ENCODE peak calls at places on chromosomes 1 and 21, in five cellular contexts. W, G, B, U and S are unnamed samples.
A peak's percentile ranks its signal among the peaks of the same experiment; 100 is the strongest.

GRCh38 chr1:157288511-157288910 is 150.3 kb upstream of the ETV3 start:
- DNase-seq in W (no peak), G (no peak), B (no peak), U (no peak), S (no peak)

GRCh38 chr21:42547001-42547905 is 33.6 kb downstream of the SLC37A1 start:
- DNase-seq in W (no peak), G (no peak), B (no peak), U (no peak), S (no peak)

GRCh38 chr1:43235451-43236121 is 34.2 kb upstream of the TMEM125 start:
- DNase-seq in W (no peak), G (peak; percentile 68), B (no peak), U (no peak), S (no peak)

GRCh38 chr1:200211157-200211556 is 183.6 kb downstream of the NR5A2 start:
- DNase-seq in W (no peak), G (no peak), B (no peak), U (no peak), S (no peak)

GRCh38 chr1:203765029-203765837 is at the start of gene LAX1:
- DNase-seq in W (no peak), G (no peak), B (no peak), U (peak; percentile 94), S (no peak)

GRCh38 chr1:17012775-17013501 is 1.2 kb upstream of the ATP13A2 start:
- DNase-seq in W (peak; percentile 45), G (no peak), B (peak; percentile 32), U (no peak), S (peak; percentile 6)

GRCh38 chr1:163168053-163168452 is 34.7 kb downstream of the RGS5 start:
- DNase-seq in W (no peak), G (no peak), B (peak; percentile 55), U (no peak), S (peak; percentile 53)

GRCh38 chr1:24438423-24438901 is 22.9 kb downstream of the NIPAL3 start:
- DNase-seq in W (no peak), G (no peak), B (no peak), U (no peak), S (no peak)

GRCh38 chr1:66354311-66354922 is 179.5 kb upstream of the SGIP1 start:
- DNase-seq in W (no peak), G (no peak), B (no peak), U (no peak), S (peak; percentile 6)

GRCh38 chr21:35925497-35925896 is 134.8 kb downstream of the SETD4 start:
- DNase-seq in W (no peak), G (no peak), B (peak; percentile 6), U (no peak), S (no peak)

GRCh38 chr1:2290171-2290578 is 62.1 kb downstream of the SKI start:
- DNase-seq in W (no peak), G (no peak), B (no peak), U (no peak), S (no peak)

GRCh38 chr1:225813250-225813964 is 3.5 kb downstream of the EPHX1 start:
- DNase-seq in W (no peak), G (peak; percentile 83), B (no peak), U (peak; percentile 12), S (no peak)

GRCh38 chr1:185808675-185809074 is 74.5 kb downstream of the HMCN1 start:
- DNase-seq in W (no peak), G (no peak), B (no peak), U (no peak), S (no peak)

GRCh38 chr21:31721381-31721780 is 10.5 kb downstream of the SCAF4 start:
- DNase-seq in W (no peak), G (no peak), B (no peak), U (no peak), S (no peak)

GRCh38 chr1:156794506-156795373 is 21.9 kb downstream of the SH2D2A start:
- DNase-seq in W (no peak), G (peak; percentile 73), B (no peak), U (no peak), S (no peak)

GRCh38 chr1:17984510-17985085 is 123.0 kb upstream of the IGSF21 start:
- DNase-seq in W (peak; percentile 71), G (no peak), B (no peak), U (no peak), S (no peak)

GRCh38 chr1:198681831-198682756 is 43.3 kb downstream of the PTPRC start:
- DNase-seq in W (no peak), G (no peak), B (peak; percentile 60), U (peak; percentile 100), S (peak; percentile 78)

GRCh38 chr1:201076036-201076435 is 36.2 kb downstream of the CACNA1S start:
- DNase-seq in W (no peak), G (no peak), B (no peak), U (no peak), S (no peak)

GRCh38 chr1:151143986-151144385 is 2.4 kb downstream of the SEMA6C start:
- DNase-seq in W (no peak), G (no peak), B (no peak), U (no peak), S (no peak)

GRCh38 chr1:55277377-55278130 is 62.4 kb upstream of the USP24 start:
- DNase-seq in W (peak; percentile 89), G (no peak), B (peak; percentile 73), U (peak; percentile 87), S (peak; percentile 52)

GRCh38 chr1:205488074-205488723 is 16.3 kb upstream of the CDK18 start:
- DNase-seq in W (peak; percentile 71), G (no peak), B (peak; percentile 88), U (peak; percentile 73), S (peak; percentile 70)

GRCh38 chr1:246271516-246271915 is 235.6 kb downstream of the SMYD3 start:
- DNase-seq in W (no peak), G (no peak), B (no peak), U (no peak), S (no peak)

GRCh38 chr1:7382971-7383370 is 388.1 kb upstream of the VAMP3 start:
- DNase-seq in W (no peak), G (no peak), B (no peak), U (no peak), S (no peak)

GRCh38 chr1:51578383-51579109 is 38.3 kb upstream of the OSBPL9 start:
- DNase-seq in W (no peak), G (no peak), B (no peak), U (no peak), S (no peak)

GRCh38 chr21:27837933-27838332 is 871.0 kb upstream of the ADAMTS5 start:
- DNase-seq in W (no peak), G (no peak), B (no peak), U (no peak), S (no peak)

GRCh38 chr1:97252076-97252475 is 530.5 kb downstream of the PTBP2 start:
- DNase-seq in W (no peak), G (no peak), B (no peak), U (no peak), S (no peak)

GRCh38 chr1:19866758-19867157 is 15.4 kb upstream of the OTUD3 start:
- DNase-seq in W (no peak), G (no peak), B (no peak), U (no peak), S (peak; percentile 62)

GRCh38 chr1:190583862-190584261 is 106.2 kb upstream of the BRINP3 start:
- DNase-seq in W (no peak), G (no peak), B (no peak), U (no peak), S (no peak)